ENCODE peak calls at places on chromosomes 4 and X, in nine cellular contexts. Y is heart left ventricle; U is right lobe of liver; O is PC-9; T is neural progenitor cell; B is CD4-positive, CD25-positive, alpha-beta regulatory T cell; F is psoas muscle; J is pancreas; X is effector memory CD4-positive, alpha-beta T cell. A is an unnamed sample.

GRCh38 chr4:80713409-80713808 is 317.1 kb upstream of the BMP3 start:
- DNase-seq in Y (no peak), U (no peak), O (no peak), T (no peak), B (no peak), F (no peak), J (no peak), X (no peak), A (no peak)

GRCh38 chrX:155577682-155578081 is 35.1 kb downstream of the TMLHE start:
- DNase-seq in Y (no peak), U (no peak), O (no peak), T (no peak), B (peak; percentile 53), F (no peak), J (no peak), X (peak; percentile 0), A (peak; percentile 7)

GRCh38 chr4:25925486-25926201 is 11.6 kb downstream of the SMIM20 start:
- DNase-seq in Y (no peak), U (no peak), O (no peak), T (peak; percentile 65), B (peak; percentile 38), F (no peak), J (no peak), X (peak; percentile 1), A (no peak)

GRCh38 chr4:38013461-38014366 is 53.5 kb downstream of the PTTG2 start:
- DNase-seq in Y (peak; percentile 77), U (peak; percentile 71), O (no peak), T (no peak), B (no peak), F (peak; percentile 63), J (peak; percentile 81), X (no peak), A (no peak)

GRCh38 chr4:154564311-154564710 is 1.5 kb downstream of the FGB start:
- DNase-seq in Y (no peak), U (no peak), O (peak; percentile 51), T (no peak), B (no peak), F (no peak), J (no peak), X (no peak), A (no peak)

GRCh38 chrX:56281789-56282188 is 49.6 kb downstream of the KLF8 start:
- DNase-seq in Y (no peak), U (no peak), O (peak; percentile 38), T (peak; percentile 7), B (peak; percentile 58), F (no peak), J (no peak), X (no peak), A (no peak)

GRCh38 chrX:69424161-69424560 is 80.0 kb upstream of the NALF2 start:
- DNase-seq in Y (no peak), U (no peak), O (no peak), T (peak; percentile 15), B (no peak), F (no peak), J (no peak), X (no peak), A (no peak)

GRCh38 chr4:13547563-13548041 is 3.3 kb upstream of the NKX3-2 start:
- DNase-seq in Y (peak; percentile 58), U (no peak), O (no peak), T (peak; percentile 70), B (no peak), F (no peak), J (no peak), X (peak; percentile 21), A (no peak)

GRCh38 chr4:185730849-185731608 is 81.0 kb downstream of the SORBS2 start:
- DNase-seq in Y (no peak), U (no peak), O (no peak), T (no peak), B (no peak), F (no peak), J (no peak), X (no peak), A (peak; percentile 50)

GRCh38 chr4:177728361-177729152 is 286.3 kb upstream of the AGA start:
- DNase-seq in Y (no peak), U (no peak), O (peak; percentile 72), T (no peak), B (no peak), F (no peak), J (no peak), X (no peak), A (no peak)

GRCh38 chr4:101158136-101158485 is 189.2 kb downstream of the PPP3CA start:
- DNase-seq in Y (no peak), U (no peak), O (no peak), T (no peak), B (no peak), F (no peak), J (no peak), X (no peak), A (no peak)

GRCh38 chrX:150361777-150362351 is 1.3 kb upstream of the MAMLD1 start:
- DNase-seq in Y (peak; percentile 44), U (peak; percentile 66), O (no peak), T (peak; percentile 36), B (peak; percentile 16), F (peak; percentile 53), J (peak; percentile 7), X (no peak), A (no peak)

GRCh38 chr4:147950840-147951239 is 219.0 kb downstream of the ARHGAP10 start:
- DNase-seq in Y (no peak), U (no peak), O (no peak), T (no peak), B (no peak), F (no peak), J (no peak), X (no peak), A (no peak)

GRCh38 chrX:97405031-97405685 is 521.5 kb downstream of the RPA4 start:
- DNase-seq in Y (no peak), U (no peak), O (no peak), T (no peak), B (no peak), F (no peak), J (no peak), X (no peak), A (no peak)

GRCh38 chr4:10212400-10212799 is 95.8 kb upstream of the WDR1 start:
- DNase-seq in Y (no peak), U (no peak), O (no peak), T (no peak), B (no peak), F (no peak), J (no peak), X (no peak), A (no peak)

GRCh38 chr4:112069110-112069509 is 76.1 kb upstream of the FAM241A start:
- DNase-seq in Y (no peak), U (no peak), O (no peak), T (no peak), B (no peak), F (no peak), J (no peak), X (no peak), A (no peak)

GRCh38 chrX:134990475-134991473 is at the start of gene SMIM10:
- DNase-seq in Y (peak; percentile 89), U (peak; percentile 69), O (no peak), T (peak; percentile 43), B (peak; percentile 35), F (peak; percentile 88), J (peak; percentile 21), X (no peak), A (peak; percentile 32)

GRCh38 chr4:39963656-39964055 is 14.1 kb downstream of the PDS5A start:
- DNase-seq in Y (no peak), U (no peak), O (no peak), T (no peak), B (no peak), F (no peak), J (no peak), X (no peak), A (no peak)

GRCh38 chr4:143183513-143184216 is 1.1 kb upstream of the USP38 start:
- DNase-seq in Y (no peak), U (no peak), O (no peak), T (no peak), B (no peak), F (no peak), J (no peak), X (no peak), A (no peak)

GRCh38 chrX:3548743-3549441 is 164.6 kb downstream of the PRKX start:
- DNase-seq in Y (no peak), U (no peak), O (no peak), T (peak; percentile 20), B (no peak), F (no peak), J (peak; percentile 9), X (no peak), A (no peak)

GRCh38 chr4:151417164-151417571 is 8.2 kb downstream of the FHIP1A start:
- DNase-seq in Y (no peak), U (no peak), O (no peak), T (peak; percentile 24), B (peak; percentile 12), F (no peak), J (no peak), X (no peak), A (no peak)

GRCh38 chrX:31112226-31112999 is 40.6 kb upstream of the FTHL17 start:
- DNase-seq in Y (no peak), U (no peak), O (no peak), T (no peak), B (peak; percentile 12), F (no peak), J (no peak), X (no peak), A (no peak)

GRCh38 chrX:9708086-9708485 is 57.6 kb downstream of the GPR143 start:
- DNase-seq in Y (no peak), U (peak; percentile 35), O (no peak), T (no peak), B (no peak), F (no peak), J (no peak), X (no peak), A (no peak)
- H3K36me3 ChIP-seq in Y (no peaks in the 10 kb centered on the region), U (peaks cover 13% of the 10 kb centered on the region), O (peaks cover 9% of the 10 kb centered on the region), T (no peaks in the 10 kb centered on the region), B (peaks cover 16% of the 10 kb centered on the region), F (peaks cover 30% of the 10 kb centered on the region), J (no peaks in the 10 kb centered on the region), X (peaks cover 16% of the 10 kb centered on the region), A (no peaks in the 10 kb centered on the region)

GRCh38 chrX:140510895-140511295 is 6.0 kb upstream of the SOX3 start:
- DNase-seq in Y (no peak), U (no peak), O (no peak), T (peak; percentile 58), B (no peak), F (no peak), J (no peak), X (no peak), A (no peak)
- H3K27me3 ChIP-seq in Y (peaks cover 6% of the 10 kb centered on the region), U (peaks cover 55% of the 10 kb centered on the region), O (peaks cover 6% of the 10 kb centered on the region), T (peaks cover 64% of the 10 kb centered on the region), B (no peaks in the 10 kb centered on the region), F (peaks cover 29% of the 10 kb centered on the region), J (peaks cover 58% of the 10 kb centered on the region), X (no peaks in the 10 kb centered on the region), A (no peaks in the 10 kb centered on the region)

DNA sequence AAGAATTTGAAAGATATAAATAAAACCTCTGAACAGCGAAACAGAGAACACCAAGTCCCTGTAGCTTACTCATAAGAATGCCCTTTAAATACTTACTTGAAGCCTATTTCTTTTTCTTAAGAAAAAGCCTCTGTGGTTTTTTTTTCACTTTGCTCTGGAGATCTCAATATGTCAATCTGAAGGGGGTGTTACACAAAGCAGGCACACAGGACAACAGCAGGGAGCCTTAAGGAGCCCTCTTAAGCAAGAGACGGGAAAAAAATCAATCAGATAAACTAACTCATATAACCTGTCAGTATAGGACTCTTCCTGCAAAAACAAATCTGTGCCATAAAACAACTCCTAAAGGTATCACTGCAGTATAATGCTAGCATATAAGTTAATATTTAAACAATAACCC is 611.1 kb upstream of the ATOH1 start:
- DNase-seq in Y (no peak), U (no peak), O (no peak), T (peak; percentile 36), B (no peak), F (no peak), J (no peak), X (no peak), A (no peak)
- H3K36me3 ChIP-seq in Y (no peaks in the 10 kb centered on the region), U (no peaks in the 10 kb centered on the region), O (no peaks in the 10 kb centered on the region), T (no peaks in the 10 kb centered on the region), B (no peaks in the 10 kb centered on the region), F (no peaks in the 10 kb centered on the region), J (no peaks in the 10 kb centered on the region), X (no peaks in the 10 kb centered on the region), A (no peaks in the 10 kb centered on the region)

GRCh38 chrX:103107836-103108235 is 14.9 kb upstream of the NXF3 start:
- DNase-seq in Y (no peak), U (no peak), O (no peak), T (no peak), B (no peak), F (no peak), J (peak; percentile 39), X (no peak), A (no peak)
- H3K27me3 ChIP-seq in Y (no peaks in the 10 kb centered on the region), U (no peaks in the 10 kb centered on the region), O (peaks cover 8% of the 10 kb centered on the region), T (no peaks in the 10 kb centered on the region), B (no peaks in the 10 kb centered on the region), F (no peaks in the 10 kb centered on the region), J (no peaks in the 10 kb centered on the region), X (no peaks in the 10 kb centered on the region), A (no peaks in the 10 kb centered on the region)